ENCODE peak calls at places on chromosomes 16 and 17, in six cellular contexts. J is mesendoderm, K is fibroblast of lung, M is ascending aorta, V is pancreas, O is psoas muscle. Q is an unnamed sample. For H3K4me1, the result is how much of the 10 kb centered on the place peaks cover.

GRCh38 chr17:47981462-47981861 is 10.5 kb downstream of the CDK5RAP3 start:
- DNase-seq in J (no peak), K (no peak), M (no peak), V (no peak), O (no peak), Q (no peak)

GRCh38 chr16:24511801-24512200 is 27.6 kb upstream of the RBBP6 start:
- DNase-seq in J (no peak), K (no peak), M (no peak), V (no peak), O (no peak), Q (no peak)

GRCh38 chr16:30893744-30894539 is at the start of gene BCL7C:
- DNase-seq in J (peak), K (peak), M (peak), V (peak), O (peak), Q (no peak)

GRCh38 chr17:78935419-78936323 is 10.5 kb upstream of the TIMP2 start:
- DNase-seq in J (no peak), K (peak), M (peak), V (no peak), O (peak), Q (no peak)

GRCh38 chr16:22789281-22789945 is 24.5 kb upstream of the HS3ST2 start:
- DNase-seq in J (peak), K (no peak), M (no peak), V (no peak), O (no peak), Q (peak)

GRCh38 chr17:37067555-37068111 is 118.9 kb downstream of the AATF start:
- DNase-seq in J (peak), K (peak), M (no peak), V (peak), O (peak), Q (peak)

GRCh38 chr16:17367034-17367433 is 103.7 kb downstream of the XYLT1 start:
- DNase-seq in J (no peak), K (no peak), M (no peak), V (no peak), O (no peak), Q (no peak)

GRCh38 chr17:74852237-74853047 is 7.2 kb downstream of the GRIN2C start:
- DNase-seq in J (peak), K (peak), M (no peak), V (no peak), O (no peak), Q (no peak)

GRCh38 chr16:76194621-76195015 is 82.6 kb upstream of the CNTNAP4 start:
- DNase-seq in J (peak), K (no peak), M (no peak), V (no peak), O (no peak), Q (peak)

GRCh38 chr16:12120331-12120981 is 143.9 kb downstream of the SNX29 start:
- DNase-seq in J (no peak), K (peak), M (peak), V (no peak), O (no peak), Q (no peak)

GRCh38 chr17:77476920-77477805 is 336.4 kb downstream of the SEC14L1 start:
- DNase-seq in J (peak), K (peak), M (peak), V (no peak), O (peak), Q (peak)

GRCh38 chr16:54780266-54780665 is 150.4 kb upstream of the IRX5 start:
- DNase-seq in J (no peak), K (no peak), M (no peak), V (no peak), O (no peak), Q (peak)

GRCh38 chr16:14015017-14015416 is 56.1 kb upstream of the MRTFB start:
- DNase-seq in J (no peak), K (no peak), M (no peak), V (no peak), O (no peak), Q (no peak)

GRCh38 chr16:68707341-68708152 is 29.5 kb upstream of the CDH1 start:
- DNase-seq in J (peak), K (peak), M (no peak), V (peak), O (no peak), Q (peak)

GRCh38 chr16:1026057-1026783 is 44.6 kb downstream of the SOX8 start:
- DNase-seq in J (no peak), K (no peak), M (no peak), V (no peak), O (no peak), Q (no peak)

GRCh38 chr16:9965079-9965478 is 217.1 kb downstream of the GRIN2A start:
- DNase-seq in J (no peak), K (peak), M (no peak), V (no peak), O (no peak), Q (no peak)

GRCh38 chr16:27106305-27106704 is 39.6 kb downstream of the C16orf82 start:
- DNase-seq in J (no peak), K (no peak), M (no peak), V (no peak), O (no peak), Q (no peak)

GRCh38 chr16:53207810-53208752 is 153.3 kb downstream of the CHD9 start:
- DNase-seq in J (peak), K (peak), M (peak), V (no peak), O (no peak), Q (peak)

GRCh38 chr16:12754824-12755543 is 48.7 kb downstream of the CPPED1 start:
- DNase-seq in J (no peak), K (no peak), M (no peak), V (no peak), O (no peak), Q (no peak)

GRCh38 chr17:73156166-73156840 is 8.5 kb upstream of the SSTR2 start:
- DNase-seq in J (peak), K (peak), M (peak), V (peak), O (peak), Q (peak)

GRCh38 chr16:31440511-31441184 is 1.9 kb downstream of the ZNF843 start:
- DNase-seq in J (no peak), K (no peak), M (no peak), V (no peak), O (peak), Q (no peak)

DNA sequence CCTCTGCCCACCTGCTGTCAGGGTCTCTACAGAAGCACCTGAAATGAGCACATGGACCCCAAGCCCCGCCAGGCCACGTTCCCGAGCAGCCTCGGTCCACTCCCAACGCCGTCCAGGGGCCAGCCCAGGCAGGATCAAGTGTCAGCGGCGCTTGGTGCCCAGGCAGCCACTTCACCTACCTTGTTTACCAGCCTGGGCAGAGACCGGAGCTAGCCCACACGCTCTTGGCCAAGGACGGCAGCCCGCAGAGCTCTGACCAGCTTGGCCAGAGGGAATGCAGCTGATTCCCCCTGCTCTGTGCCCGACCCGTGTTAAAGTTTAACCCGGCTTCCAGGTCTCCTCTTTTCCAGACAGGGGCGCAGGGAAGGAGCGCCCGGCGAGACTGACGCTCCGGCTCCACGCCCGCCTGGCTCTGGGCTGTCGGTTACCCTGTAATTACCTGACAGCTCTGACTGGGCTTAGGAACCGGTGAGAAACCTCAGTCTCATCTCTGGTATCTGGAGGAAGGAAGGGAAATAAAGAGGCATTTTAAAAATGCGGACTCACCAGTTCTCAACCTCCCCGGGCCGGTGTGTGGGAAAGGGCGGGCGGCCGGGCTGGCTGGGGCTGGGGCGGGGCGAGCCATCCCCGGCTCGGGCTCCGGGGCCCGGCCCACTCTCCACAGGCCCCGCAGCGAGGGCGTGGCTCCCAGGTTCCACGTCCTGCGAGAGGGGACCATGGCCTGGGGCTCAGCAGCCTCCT is 4.6 kb downstream of the KIFC3 start:
- DNase-seq in J (peak), K (no peak), M (no peak), V (peak), O (peak), Q (peak)
- H3K27ac ChIP-seq in J (peak), K (no peak), M (no peak), V (peak), O (peak), Q (peak)

GRCh38 chr16:89484923-89485679 is 5.3 kb downstream of the ANKRD11 start:
- DNase-seq in J (no peak), K (no peak), M (no peak), V (no peak), O (peak), Q (no peak)
- H3K4me1 ChIP-seq in J (under half), K (under half), M (under half), V (under half), O (half or more), Q (under half)

GRCh38 chr16:73326221-73326620 is 278.3 kb upstream of the ZFHX3 start:
- DNase-seq in J (no peak), K (no peak), M (no peak), V (no peak), O (no peak), Q (no peak)
- H3K27ac ChIP-seq in J (no peak), K (no peak), M (no peak), V (no peak), O (no peak), Q (no peak)

GRCh38 chr16:56914896-56915295 is 17.0 kb upstream of the HERPUD1 start:
- DNase-seq in J (no peak), K (no peak), M (no peak), V (no peak), O (no peak), Q (no peak)
- H3K4me1 ChIP-seq in J (under half), K (under half), M (under half), V (under half), O (under half), Q (under half)

GRCh38 chr17:81435636-81436293 is 40.5 kb downstream of the BAHCC1 start:
- DNase-seq in J (no peak), K (no peak), M (no peak), V (no peak), O (no peak), Q (no peak)
- H3K27ac ChIP-seq in J (no peak), K (no peak), M (peak), V (no peak), O (peak), Q (no peak)

Q was measured in foreskin keratinocyte.